ENCODE peak calls at places on chromosomes 2 and 18, in seven cellular contexts. E is IMR-90; H is CD4-positive, alpha-beta T cell; A is fibroblast of mammary gland; F is HCT116; I is WTC11; V is nephron progenitor cell. Y is an unnamed sample.

GRCh38 chr2:33620-34019 is 12.7 kb downstream of the FAM110C start:
- DNase-seq in I (no peak), A (no peak), E (no peak), F (peak; percentile 79), V (no peak), H (peak; percentile 25), Y (no peak)

GRCh38 chr2:71700880-71701397 is 247.6 kb downstream of the DYSF start:
- DNase-seq in F (no peak), H (no peak), I (no peak), V (no peak), A (peak; percentile 21), E (no peak), Y (peak; percentile 40)

GRCh38 chr2:136207665-136208064 is 89.7 kb upstream of the CXCR4 start:
- DNase-seq in F (no peak), I (no peak), H (no peak), V (no peak), A (no peak), E (no peak), Y (no peak)

GRCh38 chr2:172172513-172173217 is 70.0 kb upstream of the DLX2 start:
- DNase-seq in H (peak; percentile 60), I (peak; percentile 87), V (peak; percentile 86), A (peak; percentile 26), E (peak; percentile 44), F (peak; percentile 33), Y (no peak)

GRCh38 chr2:215692387-215693079 is 256.7 kb upstream of the FN1 start:
- DNase-seq in V (no peak), I (no peak), F (no peak), E (peak; percentile 90), H (no peak), A (peak; percentile 80), Y (no peak)

GRCh38 chr2:1588051-1588993 is 156.0 kb downstream of the PXDN start:
- DNase-seq in F (no peak), A (no peak), E (no peak), H (no peak), I (no peak), V (no peak), Y (peak; percentile 48)

GRCh38 chr2:64866797-64867196 is 122.4 kb upstream of the SLC1A4 start:
- DNase-seq in E (peak; percentile 98), V (no peak), H (no peak), F (no peak), A (peak; percentile 99), I (no peak), Y (no peak)

GRCh38 chr2:57888463-57888862 is 158.1 kb upstream of the VRK2 start:
- DNase-seq in I (no peak), H (no peak), E (no peak), V (no peak), A (no peak), F (no peak), Y (no peak)

GRCh38 chr2:238136820-238137537 is 1.5 kb upstream of the KLHL30 start:
- DNase-seq in A (peak; percentile 83), H (no peak), V (no peak), E (peak; percentile 77), F (no peak), I (no peak), Y (peak; percentile 93)

GRCh38 chr2:112884869-112885502 is 26.0 kb upstream of the IL37 start:
- DNase-seq in H (peak; percentile 53), E (no peak), A (peak; percentile 41), F (peak; percentile 40), I (peak; percentile 89), V (peak; percentile 69), Y (peak; percentile 69)

GRCh38 chr18:9823805-9824473 is 61.8 kb upstream of the TXNDC2 start:
- DNase-seq in F (no peak), H (no peak), V (no peak), E (peak; percentile 65), I (no peak), A (peak; percentile 71), Y (no peak)

GRCh38 chr2:223538920-223539440 is 63.2 kb downstream of the SCG2 start:
- DNase-seq in V (peak; percentile 36), A (no peak), E (no peak), I (no peak), F (no peak), H (no peak), Y (no peak)

DNA sequence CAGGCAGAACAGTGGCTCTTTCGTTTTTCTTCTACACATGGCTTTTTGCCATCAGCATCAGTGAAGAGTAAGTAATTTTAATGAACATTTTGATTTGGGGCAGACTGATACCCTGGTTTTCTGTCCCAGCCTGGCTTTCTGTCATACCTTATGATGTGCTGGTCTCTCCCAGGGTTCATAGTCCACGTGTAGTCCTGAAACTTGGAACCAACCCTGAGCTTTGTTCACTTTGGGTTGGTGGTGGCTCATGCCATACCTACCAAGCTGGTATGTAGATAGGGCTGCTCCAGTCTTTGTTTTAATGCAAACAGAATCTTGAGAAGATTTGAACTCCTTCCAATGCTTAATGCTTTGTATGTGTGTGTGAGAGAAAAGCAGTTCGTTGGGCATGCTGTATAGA is 4.9 kb downstream of the COPS7B start:
- DNase-seq in A (no peak), V (no peak), F (no peak), H (no peak), E (no peak), I (no peak), Y (no peak)
- TF ChIP-seq CTCF in A (no peak), V (no peak), F (no peak), H (no peak), E (no peak), I (no peak), Y (no peak)

GRCh38 chr2:33436083-33436482 is 40.4 kb upstream of the RASGRP3 start:
- DNase-seq in I (no peak), V (no peak), H (no peak), A (no peak), E (no peak), F (no peak), Y (no peak)
- TF ChIP-seq CTCF in I (no peak), V (no peak), H (no peak), A (no peak), E (no peak), F (no peak), Y (no peak)

DNA sequence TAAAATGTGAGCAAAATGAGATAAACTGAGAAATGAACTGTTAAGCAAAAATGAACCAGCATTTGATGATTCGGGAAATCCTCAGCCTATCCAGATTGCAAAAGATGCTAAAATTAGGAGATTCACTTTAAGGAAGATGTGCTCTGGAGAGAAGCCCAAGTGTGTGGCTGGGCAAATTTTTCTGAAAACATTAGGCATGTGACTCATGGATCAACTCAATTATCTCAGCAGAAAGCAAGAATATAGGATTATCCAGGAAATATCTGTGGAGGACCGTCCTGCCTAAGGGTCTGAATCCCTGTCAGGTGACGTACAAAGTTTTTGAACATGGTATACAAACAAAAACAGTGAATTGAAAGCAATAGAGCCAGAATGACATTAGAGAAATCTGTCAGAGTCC is 1268.3 kb upstream of the TMEFF2 start:
- DNase-seq in V (no peak), I (no peak), H (no peak), F (no peak), A (peak; percentile 57), E (no peak), Y (no peak)
- TF ChIP-seq CTCF in V (no peak), I (no peak), H (no peak), F (no peak), A (no peak), E (no peak), Y (no peak)

GRCh38 chr2:229821353-229821752 is 100.5 kb downstream of the TRIP12 start:
- DNase-seq in H (no peak), E (no peak), A (no peak), F (no peak), V (no peak), I (no peak), Y (no peak)

DNA sequence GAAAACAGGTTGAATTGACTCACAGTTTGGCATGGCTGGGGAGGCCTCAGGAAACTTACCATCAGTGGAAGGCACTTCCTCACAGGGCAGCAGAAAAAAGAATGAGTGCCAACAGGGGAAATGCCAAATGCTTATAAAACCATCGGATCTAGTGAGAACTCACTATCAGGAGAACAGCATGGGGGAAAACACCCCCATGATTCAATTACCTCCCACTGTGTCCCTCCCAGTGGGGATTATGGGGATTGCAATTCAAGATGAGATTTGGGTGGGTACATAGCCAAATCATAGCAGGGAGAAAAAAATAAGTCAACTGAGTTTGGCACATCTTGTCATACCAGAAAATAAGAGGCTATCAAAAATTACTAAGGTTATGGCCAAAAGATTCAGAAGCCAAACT is 96.3 kb downstream of the TRIP12 start:
- DNase-seq in V (no peak), F (no peak), E (no peak), A (no peak), I (no peak), H (no peak), Y (no peak)
- TF ChIP-seq CTCF in V (peak; percentile 14), F (peak; percentile 27), E (no peak), A (peak; percentile 2), I (no peak), H (no peak), Y (no peak)

DNA sequence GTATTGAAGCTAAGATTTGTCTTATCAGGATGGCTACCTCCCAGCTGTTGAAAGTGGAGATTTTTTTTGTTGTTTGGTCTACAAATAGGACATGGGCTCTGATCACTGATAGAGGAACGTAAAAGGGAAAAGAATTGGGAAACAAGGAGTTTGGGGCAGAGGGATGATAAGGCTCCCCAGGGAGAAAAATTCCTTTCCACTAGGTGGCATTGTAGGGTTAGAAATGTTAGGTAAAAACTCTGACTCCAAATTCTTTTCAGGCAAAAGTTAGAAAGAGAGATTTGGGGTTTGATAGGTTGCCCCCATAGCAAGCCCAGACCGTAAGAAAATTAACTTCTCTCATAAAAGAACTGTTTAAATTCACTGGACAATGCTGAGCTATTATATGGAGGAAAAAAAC is 19.8 kb downstream of the CMPK2 start:
- DNase-seq in H (no peak), E (no peak), I (no peak), A (no peak), V (no peak), F (no peak), Y (no peak)
- TF ChIP-seq CTCF in H (no peak), E (no peak), I (no peak), A (peak; percentile 8), V (no peak), F (peak; percentile 44), Y (no peak)

Y was measured in CD14-positive monocyte.